ENCODE peak calls at places on chromosome 16, in seven cellular contexts. One of them, this sample, is unnamed. For H3K4me1, the result is how much of the 10 kb centered on the place peaks cover.

GRCh38 chr16:54136276-54136625 is 150.3 kb downstream of the IRX3 start:
- DNase-seq in CD4-positive, CD25-positive, alpha-beta regulatory T cell: no peak
- DNase-seq in body of pancreas: no peak
- DNase-seq in PC-3: peak
- DNase-seq in upper lobe of right lung: no peak
- DNase-seq in cardiac muscle cell: no peak
- DNase-seq in CD4-positive, alpha-beta memory T cell: no peak
- DNase-seq in this sample: no peak

GRCh38 chr16:17070882-17071592 is 399.7 kb downstream of the XYLT1 start:
- DNase-seq in CD4-positive, CD25-positive, alpha-beta regulatory T cell: peak
- DNase-seq in body of pancreas: peak
- DNase-seq in PC-3: no peak
- DNase-seq in upper lobe of right lung: peak
- DNase-seq in cardiac muscle cell: peak
- DNase-seq in CD4-positive, alpha-beta memory T cell: peak
- DNase-seq in this sample: peak

GRCh38 chr16:82262244-82262643 is 92.2 kb upstream of the MPHOSPH6 start:
- DNase-seq in CD4-positive, CD25-positive, alpha-beta regulatory T cell: no peak
- DNase-seq in body of pancreas: no peak
- DNase-seq in PC-3: no peak
- DNase-seq in upper lobe of right lung: no peak
- DNase-seq in cardiac muscle cell: no peak
- DNase-seq in CD4-positive, alpha-beta memory T cell: no peak
- DNase-seq in this sample: no peak

GRCh38 chr16:11361751-11362742 is 16.8 kb downstream of the RMI2 start:
- DNase-seq in CD4-positive, CD25-positive, alpha-beta regulatory T cell: peak
- DNase-seq in body of pancreas: no peak
- DNase-seq in PC-3: peak
- DNase-seq in upper lobe of right lung: peak
- DNase-seq in cardiac muscle cell: no peak
- DNase-seq in CD4-positive, alpha-beta memory T cell: peak
- DNase-seq in this sample: no peak

GRCh38 chr16:22123759-22124490 is 31.6 kb downstream of the VWA3A start:
- DNase-seq in CD4-positive, CD25-positive, alpha-beta regulatory T cell: no peak
- DNase-seq in body of pancreas: no peak
- DNase-seq in PC-3: no peak
- DNase-seq in upper lobe of right lung: no peak
- DNase-seq in cardiac muscle cell: no peak
- DNase-seq in CD4-positive, alpha-beta memory T cell: no peak
- DNase-seq in this sample: no peak

GRCh38 chr16:632486-633335 is 1.9 kb downstream of the WFIKKN1 start:
- DNase-seq in CD4-positive, CD25-positive, alpha-beta regulatory T cell: no peak
- DNase-seq in body of pancreas: no peak
- DNase-seq in PC-3: no peak
- DNase-seq in upper lobe of right lung: no peak
- DNase-seq in cardiac muscle cell: no peak
- DNase-seq in CD4-positive, alpha-beta memory T cell: no peak
- DNase-seq in this sample: no peak

GRCh38 chr16:2856061-2856670 is 1.8 kb downstream of the PRSS22 start:
- DNase-seq in CD4-positive, CD25-positive, alpha-beta regulatory T cell: no peak
- DNase-seq in body of pancreas: peak
- DNase-seq in PC-3: peak
- DNase-seq in upper lobe of right lung: no peak
- DNase-seq in cardiac muscle cell: no peak
- DNase-seq in CD4-positive, alpha-beta memory T cell: no peak
- DNase-seq in this sample: no peak

GRCh38 chr16:83095926-83096692 is 469.3 kb downstream of the CDH13 start:
- DNase-seq in CD4-positive, CD25-positive, alpha-beta regulatory T cell: no peak
- DNase-seq in body of pancreas: no peak
- DNase-seq in PC-3: peak
- DNase-seq in upper lobe of right lung: no peak
- DNase-seq in cardiac muscle cell: no peak
- DNase-seq in CD4-positive, alpha-beta memory T cell: no peak
- DNase-seq in this sample: no peak

GRCh38 chr16:4071686-4072561 is 44.3 kb downstream of the ADCY9 start:
- DNase-seq in CD4-positive, CD25-positive, alpha-beta regulatory T cell: no peak
- DNase-seq in body of pancreas: no peak
- DNase-seq in PC-3: no peak
- DNase-seq in upper lobe of right lung: no peak
- DNase-seq in cardiac muscle cell: no peak
- DNase-seq in CD4-positive, alpha-beta memory T cell: no peak
- DNase-seq in this sample: no peak

GRCh38 chr16:4690946-4691665 is 2.3 kb upstream of the NUDT16L1 start:
- DNase-seq in CD4-positive, CD25-positive, alpha-beta regulatory T cell: no peak
- DNase-seq in body of pancreas: no peak
- DNase-seq in PC-3: no peak
- DNase-seq in upper lobe of right lung: peak
- DNase-seq in cardiac muscle cell: no peak
- DNase-seq in CD4-positive, alpha-beta memory T cell: no peak
- DNase-seq in this sample: no peak

GRCh38 chr16:2763173-2763572 is 10.7 kb downstream of the SRRM2 start:
- DNase-seq in CD4-positive, CD25-positive, alpha-beta regulatory T cell: no peak
- DNase-seq in body of pancreas: no peak
- DNase-seq in PC-3: no peak
- DNase-seq in upper lobe of right lung: no peak
- DNase-seq in cardiac muscle cell: no peak
- DNase-seq in CD4-positive, alpha-beta memory T cell: no peak
- DNase-seq in this sample: no peak

GRCh38 chr16:1167276-1168107 is 14.6 kb downstream of the CACNA1H start:
- DNase-seq in CD4-positive, CD25-positive, alpha-beta regulatory T cell: no peak
- DNase-seq in body of pancreas: peak
- DNase-seq in PC-3: no peak
- DNase-seq in upper lobe of right lung: no peak
- DNase-seq in cardiac muscle cell: no peak
- DNase-seq in CD4-positive, alpha-beta memory T cell: no peak
- DNase-seq in this sample: no peak

GRCh38 chr16:26688105-26688504 is 378.6 kb upstream of the C16orf82 start:
- DNase-seq in CD4-positive, CD25-positive, alpha-beta regulatory T cell: no peak
- DNase-seq in body of pancreas: no peak
- DNase-seq in PC-3: no peak
- DNase-seq in upper lobe of right lung: no peak
- DNase-seq in cardiac muscle cell: no peak
- DNase-seq in CD4-positive, alpha-beta memory T cell: no peak
- DNase-seq in this sample: no peak

GRCh38 chr16:5619314-5619713 is 521.7 kb upstream of the EEF2KMT start:
- DNase-seq in CD4-positive, CD25-positive, alpha-beta regulatory T cell: no peak
- DNase-seq in body of pancreas: no peak
- DNase-seq in PC-3: no peak
- DNase-seq in upper lobe of right lung: no peak
- DNase-seq in cardiac muscle cell: no peak
- DNase-seq in CD4-positive, alpha-beta memory T cell: no peak
- DNase-seq in this sample: no peak

GRCh38 chr16:27085182-27085581 is 18.5 kb downstream of the C16orf82 start:
- DNase-seq in CD4-positive, CD25-positive, alpha-beta regulatory T cell: no peak
- DNase-seq in body of pancreas: no peak
- DNase-seq in PC-3: no peak
- DNase-seq in upper lobe of right lung: no peak
- DNase-seq in cardiac muscle cell: no peak
- DNase-seq in CD4-positive, alpha-beta memory T cell: no peak
- DNase-seq in this sample: no peak

GRCh38 chr16:77788196-77789084 is at the start of gene VAT1L:
- DNase-seq in CD4-positive, CD25-positive, alpha-beta regulatory T cell: no peak
- DNase-seq in body of pancreas: no peak
- DNase-seq in PC-3: no peak
- DNase-seq in upper lobe of right lung: no peak
- DNase-seq in cardiac muscle cell: peak
- DNase-seq in CD4-positive, alpha-beta memory T cell: no peak
- DNase-seq in this sample: no peak

GRCh38 chr16:11797957-11798299 is 870 bp upstream of the ZC3H7A start:
- DNase-seq in CD4-positive, CD25-positive, alpha-beta regulatory T cell: no peak
- DNase-seq in body of pancreas: peak
- DNase-seq in PC-3: peak
- DNase-seq in upper lobe of right lung: no peak
- DNase-seq in cardiac muscle cell: no peak
- DNase-seq in CD4-positive, alpha-beta memory T cell: no peak
- DNase-seq in this sample: no peak

GRCh38 chr16:81927561-81928185 is 83.6 kb downstream of the SDR42E1 start:
- DNase-seq in CD4-positive, CD25-positive, alpha-beta regulatory T cell: no peak
- DNase-seq in body of pancreas: no peak
- DNase-seq in PC-3: no peak
- DNase-seq in upper lobe of right lung: no peak
- DNase-seq in cardiac muscle cell: no peak
- DNase-seq in CD4-positive, alpha-beta memory T cell: no peak
- DNase-seq in this sample: no peak

GRCh38 chr16:21628196-21628726 is 24.1 kb downstream of the IGSF6 start:
- DNase-seq in CD4-positive, CD25-positive, alpha-beta regulatory T cell: no peak
- DNase-seq in body of pancreas: no peak
- DNase-seq in PC-3: no peak
- DNase-seq in upper lobe of right lung: no peak
- DNase-seq in cardiac muscle cell: no peak
- DNase-seq in CD4-positive, alpha-beta memory T cell: no peak
- DNase-seq in this sample: no peak

GRCh38 chr16:77683845-77684526 is 38.3 kb upstream of the NUDT7 start:
- DNase-seq in CD4-positive, CD25-positive, alpha-beta regulatory T cell: no peak
- DNase-seq in body of pancreas: no peak
- DNase-seq in PC-3: no peak
- DNase-seq in upper lobe of right lung: no peak
- DNase-seq in cardiac muscle cell: no peak
- DNase-seq in CD4-positive, alpha-beta memory T cell: no peak
- DNase-seq in this sample: no peak

GRCh38 chr16:19901164-19901563 is 16.5 kb upstream of the GPRC5B start:
- DNase-seq in CD4-positive, CD25-positive, alpha-beta regulatory T cell: no peak
- DNase-seq in body of pancreas: no peak
- DNase-seq in PC-3: no peak
- DNase-seq in upper lobe of right lung: no peak
- DNase-seq in cardiac muscle cell: no peak
- DNase-seq in CD4-positive, alpha-beta memory T cell: no peak
- DNase-seq in this sample: no peak

GRCh38 chr16:23160082-23160481 is 10.8 kb upstream of the USP31 start:
- DNase-seq in CD4-positive, CD25-positive, alpha-beta regulatory T cell: no peak
- DNase-seq in body of pancreas: no peak
- DNase-seq in PC-3: no peak
- DNase-seq in upper lobe of right lung: no peak
- DNase-seq in cardiac muscle cell: no peak
- DNase-seq in CD4-positive, alpha-beta memory T cell: no peak
- DNase-seq in this sample: no peak

GRCh38 chr16:73610160-73610559 is 562.2 kb upstream of the ZFHX3 start:
- DNase-seq in CD4-positive, CD25-positive, alpha-beta regulatory T cell: no peak
- DNase-seq in body of pancreas: no peak
- DNase-seq in PC-3: no peak
- DNase-seq in upper lobe of right lung: no peak
- DNase-seq in cardiac muscle cell: no peak
- DNase-seq in CD4-positive, alpha-beta memory T cell: no peak
- DNase-seq in this sample: no peak

GRCh38 chr16:64269756-64270155 is 852.1 kb downstream of the CDH11 start:
- DNase-seq in CD4-positive, CD25-positive, alpha-beta regulatory T cell: no peak
- DNase-seq in body of pancreas: no peak
- DNase-seq in PC-3: no peak
- DNase-seq in upper lobe of right lung: no peak
- DNase-seq in cardiac muscle cell: no peak
- DNase-seq in CD4-positive, alpha-beta memory T cell: no peak
- DNase-seq in this sample: no peak
- H3K4me1 ChIP-seq in CD4-positive, CD25-positive, alpha-beta regulatory T cell: under half
- H3K4me1 ChIP-seq in body of pancreas: under half
- H3K4me1 ChIP-seq in PC-3: under half
- H3K4me1 ChIP-seq in upper lobe of right lung: under half
- H3K4me1 ChIP-seq in cardiac muscle cell: under half
- H3K4me1 ChIP-seq in CD4-positive, alpha-beta memory T cell: under half
- H3K4me1 ChIP-seq in this sample: under half

DNA sequence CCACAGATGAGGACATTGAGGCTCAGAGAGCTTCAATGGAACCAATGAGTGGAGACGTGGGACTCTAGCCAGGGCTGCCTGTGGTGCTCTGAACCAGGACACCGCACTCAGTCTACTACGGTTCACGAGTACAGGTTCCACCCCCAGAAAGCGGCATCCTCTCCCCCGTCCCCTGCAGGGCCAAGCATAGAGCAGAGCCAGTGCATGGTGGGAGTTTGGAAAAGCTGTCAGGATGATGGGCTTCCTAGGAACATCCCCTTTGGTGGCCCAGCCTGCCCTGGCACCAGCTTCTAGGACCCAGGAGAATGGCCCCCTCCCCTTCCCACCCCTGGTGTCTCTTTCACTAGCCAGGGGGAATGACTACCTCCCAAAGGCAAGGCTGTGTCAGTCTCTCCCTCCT is 8.4 kb downstream of the ZNF319 start:
- DNase-seq in CD4-positive, CD25-positive, alpha-beta regulatory T cell: no peak
- DNase-seq in body of pancreas: no peak
- DNase-seq in PC-3: no peak
- DNase-seq in upper lobe of right lung: peak
- DNase-seq in cardiac muscle cell: no peak
- DNase-seq in CD4-positive, alpha-beta memory T cell: no peak
- DNase-seq in this sample: no peak
- H3K27ac ChIP-seq in CD4-positive, CD25-positive, alpha-beta regulatory T cell: no peak
- H3K27ac ChIP-seq in body of pancreas: peak
- H3K27ac ChIP-seq in PC-3: no peak
- H3K27ac ChIP-seq in upper lobe of right lung: peak
- H3K27ac ChIP-seq in cardiac muscle cell: no peak
- H3K27ac ChIP-seq in CD4-positive, alpha-beta memory T cell: no peak
- H3K27ac ChIP-seq in this sample: no peak

DNA sequence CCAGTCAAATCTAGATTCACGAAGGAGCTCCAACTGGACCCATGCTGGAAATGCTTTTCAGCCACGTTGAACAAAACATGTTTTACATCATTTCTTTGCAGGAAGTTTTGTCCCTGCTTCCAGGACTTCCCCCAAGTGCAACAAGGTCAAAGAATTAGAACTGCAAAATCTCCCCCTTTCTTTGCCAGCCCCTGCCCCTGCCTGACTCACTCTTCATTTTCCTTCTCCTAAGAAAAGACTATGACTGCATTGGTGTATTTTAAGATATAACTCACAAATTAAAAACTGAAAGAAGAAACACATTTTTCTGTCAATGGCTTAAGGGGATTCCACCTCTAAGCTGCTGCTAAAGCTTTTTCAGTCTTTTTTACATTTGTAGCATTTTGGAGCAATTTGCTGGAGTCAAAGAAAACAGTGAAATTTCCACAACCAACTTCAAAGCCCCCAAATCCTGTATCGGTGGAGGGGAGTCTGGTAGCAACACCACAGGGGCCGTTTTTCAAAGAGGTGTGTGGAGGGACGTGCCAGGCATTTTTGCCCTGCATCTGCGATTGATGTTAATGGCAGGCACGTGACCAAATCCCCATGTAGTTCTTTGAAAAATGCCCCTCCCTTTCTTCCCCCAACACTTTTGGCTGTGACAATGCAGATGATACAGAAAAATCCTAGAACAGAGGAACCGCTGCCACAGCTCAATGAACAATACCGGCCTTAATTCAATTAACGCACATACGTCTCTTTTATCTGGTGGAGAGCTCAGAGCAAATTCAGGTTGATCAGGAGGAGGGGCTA is 28.6 kb downstream of the MAF start:
- DNase-seq in CD4-positive, CD25-positive, alpha-beta regulatory T cell: no peak
- DNase-seq in body of pancreas: no peak
- DNase-seq in PC-3: no peak
- DNase-seq in upper lobe of right lung: no peak
- DNase-seq in cardiac muscle cell: no peak
- DNase-seq in CD4-positive, alpha-beta memory T cell: no peak
- DNase-seq in this sample: no peak
- H3K4me3 ChIP-seq in CD4-positive, CD25-positive, alpha-beta regulatory T cell: no peak
- H3K4me3 ChIP-seq in body of pancreas: no peak
- H3K4me3 ChIP-seq in PC-3: no peak
- H3K4me3 ChIP-seq in upper lobe of right lung: peak
- H3K4me3 ChIP-seq in cardiac muscle cell: no peak
- H3K4me3 ChIP-seq in CD4-positive, alpha-beta memory T cell: no peak
- H3K4me3 ChIP-seq in this sample: peak

GRCh38 chr16:48603647-48604376 is 6.2 kb downstream of the N4BP1 start:
- DNase-seq in CD4-positive, CD25-positive, alpha-beta regulatory T cell: no peak
- DNase-seq in body of pancreas: no peak
- DNase-seq in PC-3: no peak
- DNase-seq in upper lobe of right lung: no peak
- DNase-seq in cardiac muscle cell: no peak
- DNase-seq in CD4-positive, alpha-beta memory T cell: no peak
- DNase-seq in this sample: no peak
- H3K4me1 ChIP-seq in CD4-positive, CD25-positive, alpha-beta regulatory T cell: half or more
- H3K4me1 ChIP-seq in body of pancreas: under half
- H3K4me1 ChIP-seq in PC-3: under half
- H3K4me1 ChIP-seq in upper lobe of right lung: half or more
- H3K4me1 ChIP-seq in cardiac muscle cell: under half
- H3K4me1 ChIP-seq in CD4-positive, alpha-beta memory T cell: half or more
- H3K4me1 ChIP-seq in this sample: under half